ENCODE peak calls at places on chromosomes 2 and 18, in nine cellular contexts. U is MM.1S, B is Karpas-422, R is GM23248, Y is hepatocyte, E is HCT116, J is GM23338, Q is PC-3, A is PC-9. I is an unnamed sample. For H3K9me2, the result is how much of the 10 kb centered on the place peaks cover.

GRCh38 chr2:38163579-38163978 is 87.6 kb upstream of the CYP1B1 start:
- DNase-seq in U (no peak), B (no peak), R (no peak), Y (no peak), E (no peak), J (no peak), Q (no peak), A (no peak), I (no peak)

GRCh38 chr2:107582487-107582886 is 244.2 kb upstream of the RGPD4 start:
- DNase-seq in U (no peak), B (no peak), R (no peak), Y (no peak), E (no peak), J (no peak), Q (peak), A (no peak), I (no peak)

GRCh38 chr18:58692420-58693185 is 21.3 kb downstream of the MALT1 start:
- DNase-seq in U (no peak), B (no peak), R (no peak), Y (no peak), E (no peak), J (no peak), Q (no peak), A (no peak), I (no peak)

GRCh38 chr2:105929506-105929905 is 184.8 kb downstream of the NCK2 start:
- DNase-seq in U (no peak), B (no peak), R (peak), Y (no peak), E (no peak), J (no peak), Q (peak), A (no peak), I (no peak)

GRCh38 chr2:10889741-10890215 is 22.0 kb upstream of the KCNF1 start:
- DNase-seq in U (no peak), B (no peak), R (peak), Y (no peak), E (no peak), J (no peak), Q (no peak), A (no peak), I (no peak)

GRCh38 chr2:134228493-134228903 is 25.4 kb upstream of the MGAT5 start:
- DNase-seq in U (no peak), B (peak), R (no peak), Y (no peak), E (no peak), J (peak), Q (peak), A (no peak), I (no peak)

GRCh38 chr2:156340818-156341481 is 8.4 kb upstream of the NR4A2 start:
- DNase-seq in U (peak), B (peak), R (peak), Y (no peak), E (no peak), J (peak), Q (no peak), A (no peak), I (no peak)

GRCh38 chr18:55500316-55501086 is 87.5 kb downstream of the TCF4 start:
- DNase-seq in U (no peak), B (no peak), R (peak), Y (no peak), E (no peak), J (no peak), Q (peak), A (no peak), I (no peak)

GRCh38 chr2:238238766-238239551 is 879 bp downstream of the HES6 start:
- DNase-seq in U (peak), B (no peak), R (peak), Y (peak), E (no peak), J (peak), Q (no peak), A (no peak), I (no peak)

GRCh38 chr2:130808482-130809268 is 28.0 kb upstream of the ARHGEF4 start:
- DNase-seq in U (no peak), B (no peak), R (no peak), Y (no peak), E (peak), J (no peak), Q (peak), A (peak), I (no peak)

GRCh38 chr2:6203297-6203959 is 511.2 kb downstream of the SOX11 start:
- DNase-seq in U (no peak), B (no peak), R (no peak), Y (peak), E (no peak), J (no peak), Q (no peak), A (no peak), I (no peak)
- H3K9me2 ChIP-seq in U (under half), B (under half), R (under half), Y (under half), E (under half), J (under half), Q (under half), A (under half), I (under half)

DNA sequence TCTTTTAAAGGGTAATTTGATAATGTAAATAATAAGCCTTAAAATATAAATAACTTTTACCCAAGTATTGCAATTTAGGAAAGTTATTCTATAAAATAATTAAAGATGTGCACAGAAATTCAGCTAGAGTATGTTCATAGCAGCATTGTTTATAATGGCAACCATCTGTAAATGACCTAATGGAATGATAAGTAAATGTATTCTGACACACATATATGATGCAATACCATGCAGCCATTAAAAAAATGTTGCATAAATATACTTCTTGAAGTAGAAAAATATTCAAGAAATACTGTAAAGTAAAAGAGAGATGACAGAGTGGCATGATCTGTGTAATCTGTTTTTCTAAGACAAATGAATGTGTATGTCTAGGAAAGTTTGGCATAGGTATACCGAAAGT is 545.7 kb downstream of the ZEB2 start:
- DNase-seq in U (no peak), B (no peak), R (peak), Y (no peak), E (no peak), J (no peak), Q (no peak), A (no peak), I (no peak)
- H2AFZ ChIP-seq in U (no peak), B (no peak), R (no peak), Y (no peak), E (no peak), J (no peak), Q (no peak), A (no peak), I (no peak)

DNA sequence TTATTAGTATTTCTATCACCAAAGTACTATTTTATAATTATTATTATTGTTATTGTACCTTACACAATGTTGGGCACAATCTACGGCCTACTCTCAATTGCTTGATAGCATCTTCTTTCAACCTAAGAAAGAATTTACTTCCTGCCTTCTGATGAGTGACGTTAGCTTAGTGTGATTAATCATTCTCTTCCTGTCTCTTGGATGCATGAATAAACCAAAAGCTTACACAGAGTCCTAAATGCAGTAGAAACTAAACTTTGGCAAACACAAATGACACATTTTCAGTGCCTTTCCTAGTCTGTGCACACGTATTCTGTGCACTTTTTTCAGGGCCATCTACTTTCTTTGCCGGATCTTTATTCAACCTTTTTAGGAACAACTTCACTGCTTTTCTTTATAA is 19.2 kb downstream of the TRAK2 start:
- DNase-seq in U (no peak), B (no peak), R (peak), Y (no peak), E (no peak), J (no peak), Q (peak), A (no peak), I (no peak)
- H3K9me2 ChIP-seq in U (under half), B (under half), R (under half), Y (under half), E (under half), J (under half), Q (under half), A (under half), I (under half)

DNA sequence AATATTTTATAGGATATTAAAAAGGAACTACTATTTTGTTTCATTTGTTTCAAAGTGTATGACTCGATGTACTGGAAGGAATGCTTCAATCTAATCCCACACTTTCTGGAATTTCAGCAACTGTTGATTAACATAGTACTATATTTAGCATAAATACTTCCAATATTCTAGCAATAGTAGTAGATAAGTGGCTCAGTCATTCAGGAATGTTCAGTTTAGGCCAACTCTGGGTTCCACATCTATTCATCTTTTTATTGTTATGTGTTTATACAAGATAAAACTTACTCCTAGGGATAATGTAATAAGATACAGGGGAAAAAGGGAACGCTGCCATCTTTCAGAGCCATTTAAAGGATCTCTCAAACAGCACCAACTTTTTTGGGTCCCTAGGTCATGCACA is 22.3 kb upstream of the ORC2 start:
- DNase-seq in U (no peak), B (no peak), R (peak), Y (no peak), E (no peak), J (no peak), Q (no peak), A (no peak), I (no peak)
- H2AFZ ChIP-seq in U (no peak), B (no peak), R (no peak), Y (no peak), E (no peak), J (no peak), Q (no peak), A (no peak), I (no peak)

GRCh38 chr2:235515364-235515742 is 21.5 kb downstream of the AGAP1 start:
- DNase-seq in U (no peak), B (no peak), R (no peak), Y (no peak), E (no peak), J (no peak), Q (no peak), A (no peak), I (no peak)

GRCh38 chr2:235516257-235516656 is 22.4 kb downstream of the AGAP1 start:
- DNase-seq in U (no peak), B (no peak), R (no peak), Y (no peak), E (no peak), J (no peak), Q (no peak), A (no peak), I (no peak)

GRCh38 chr2:235515821-235516220 is 22.0 kb downstream of the AGAP1 start:
- DNase-seq in U (no peak), B (no peak), R (no peak), Y (no peak), E (no peak), J (no peak), Q (no peak), A (no peak), I (no peak)

GRCh38 chr2:235520787-235521186 is 26.9 kb downstream of the AGAP1 start:
- DNase-seq in U (no peak), B (no peak), R (no peak), Y (no peak), E (no peak), J (no peak), Q (no peak), A (no peak), I (no peak)

DNA sequence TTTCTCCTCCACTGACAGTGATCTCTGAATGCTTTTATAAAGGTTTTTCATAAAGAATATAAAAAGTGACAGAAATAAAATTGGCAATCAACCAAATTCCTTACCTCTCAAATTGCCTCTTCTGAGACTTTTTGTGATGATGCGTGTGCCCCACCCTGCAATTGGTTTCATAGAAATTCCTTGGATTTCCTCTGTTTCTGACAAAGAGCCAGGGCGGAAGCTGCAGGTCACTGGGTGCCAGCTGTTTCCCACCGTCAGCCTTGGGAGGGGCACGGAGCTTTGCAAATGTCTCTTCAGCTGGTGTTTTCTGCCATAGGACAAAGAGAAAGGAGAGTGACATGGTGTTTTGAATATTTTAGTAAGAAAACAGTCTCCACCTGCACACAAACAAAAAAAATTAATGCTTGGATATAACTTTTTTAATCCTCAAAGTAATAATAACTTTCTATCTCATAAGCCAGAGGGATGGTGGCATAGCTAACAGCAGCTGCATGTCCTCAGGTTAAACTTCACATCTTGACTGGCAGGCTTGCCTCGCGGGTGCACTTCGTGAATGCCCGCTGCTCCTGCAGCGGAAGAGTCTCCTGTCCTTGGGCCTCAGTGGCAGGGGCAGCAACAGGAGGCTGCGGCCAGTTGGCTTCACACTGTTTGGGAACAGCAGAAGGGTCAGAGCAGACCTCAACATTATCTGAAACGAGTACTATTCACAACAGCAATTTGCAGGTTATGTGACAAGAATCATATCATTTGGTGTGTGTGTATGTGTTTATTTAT is 24.7 kb downstream of the AGAP1 start:
- DNase-seq in U (no peak), B (no peak), R (no peak), Y (no peak), E (no peak), J (no peak), Q (peak), A (no peak), I (no peak)
- H3K9me2 ChIP-seq in U (under half), B (under half), R (under half), Y (under half), E (under half), J (under half), Q (under half), A (under half), I (under half)

GRCh38 chr2:43491070-43491639 is 104.7 kb downstream of the THADA start:
- DNase-seq in U (no peak), B (no peak), R (peak), Y (no peak), E (no peak), J (no peak), Q (peak), A (no peak), I (no peak)

GRCh38 chr2:43490387-43490786 is 105.5 kb downstream of the THADA start:
- DNase-seq in U (no peak), B (no peak), R (no peak), Y (no peak), E (no peak), J (peak), Q (no peak), A (no peak), I (no peak)

GRCh38 chr2:43484323-43484930 is 111.4 kb downstream of the THADA start:
- DNase-seq in U (peak), B (peak), R (peak), Y (peak), E (peak), J (peak), Q (peak), A (no peak), I (peak)

GRCh38 chr2:43486604-43487003 is 109.2 kb downstream of the THADA start:
- DNase-seq in U (no peak), B (no peak), R (no peak), Y (peak), E (no peak), J (no peak), Q (peak), A (no peak), I (no peak)

GRCh38 chr2:43488737-43489136 is 107.1 kb downstream of the THADA start:
- DNase-seq in U (no peak), B (no peak), R (no peak), Y (no peak), E (no peak), J (no peak), Q (peak), A (no peak), I (no peak)
- H2AFZ ChIP-seq in U (no peak), B (no peak), R (no peak), Y (no peak), E (no peak), J (no peak), Q (no peak), A (no peak), I (no peak)

GRCh38 chr18:63532471-63532870 is 9.7 kb upstream of the SERPINB12 start:
- DNase-seq in U (no peak), B (no peak), R (no peak), Y (no peak), E (no peak), J (no peak), Q (no peak), A (no peak), I (no peak)

GRCh38 chr18:63523660-63524059 is 18.5 kb upstream of the SERPINB12 start:
- DNase-seq in U (no peak), B (peak), R (peak), Y (no peak), E (no peak), J (peak), Q (no peak), A (no peak), I (peak)

GRCh38 chr18:63534615-63535014 is 7.6 kb upstream of the SERPINB12 start:
- DNase-seq in U (peak), B (no peak), R (no peak), Y (no peak), E (no peak), J (no peak), Q (no peak), A (no peak), I (no peak)

DNA sequence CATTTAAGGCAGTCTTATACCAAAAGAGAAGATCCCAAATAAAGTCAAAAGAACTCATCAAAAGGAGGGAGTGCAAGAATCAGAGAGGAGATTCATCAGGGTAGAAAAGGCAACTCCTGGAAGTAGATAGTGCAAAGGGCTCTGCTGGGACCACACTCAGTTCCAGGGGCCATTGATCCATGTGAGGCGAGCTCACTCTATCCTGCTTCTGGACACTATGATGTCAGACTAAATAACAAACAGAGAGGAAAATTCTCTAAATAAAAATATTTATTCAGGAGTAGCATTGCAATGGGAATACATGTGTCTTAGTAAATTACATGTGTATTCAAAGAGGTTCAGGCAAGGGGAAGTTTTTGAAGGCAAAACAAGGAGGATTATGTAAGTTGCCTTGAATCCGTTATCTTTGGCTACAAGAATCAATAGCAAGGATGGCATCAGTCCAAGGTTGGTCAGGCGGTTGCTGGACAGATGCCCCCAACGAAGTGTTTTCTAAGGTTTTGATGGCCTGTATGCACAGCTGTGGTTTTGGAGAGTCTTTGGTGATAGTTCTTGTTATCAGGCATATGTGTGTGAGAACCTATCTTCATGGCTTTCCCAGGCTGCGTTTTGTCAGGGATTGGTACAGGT is 13.2 kb upstream of the SERPINB12 start:
- DNase-seq in U (no peak), B (no peak), R (no peak), Y (no peak), E (no peak), J (no peak), Q (no peak), A (no peak), I (no peak)
- H3K9me2 ChIP-seq in U (under half), B (under half), R (under half), Y (under half), E (under half), J (under half), Q (under half), A (under half), I (under half)

GRCh38 chr2:26848336-26849055 is 564 bp downstream of the DPYSL5 start:
- DNase-seq in U (no peak), B (no peak), R (peak), Y (peak), E (no peak), J (peak), Q (no peak), A (no peak), I (no peak)
- H2AFZ ChIP-seq in U (no peak), B (no peak), R (no peak), Y (peak), E (no peak), J (peak), Q (peak), A (no peak), I (no peak)

GRCh38 chr2:30358351-30358750 is 88.7 kb upstream of the LCLAT1 start:
- DNase-seq in U (no peak), B (no peak), R (no peak), Y (no peak), E (no peak), J (no peak), Q (no peak), A (no peak), I (no peak)
- H3K9me2 ChIP-seq in U (under half), B (under half), R (under half), Y (under half), E (under half), J (under half), Q (under half), A (under half), I (under half)

DNA sequence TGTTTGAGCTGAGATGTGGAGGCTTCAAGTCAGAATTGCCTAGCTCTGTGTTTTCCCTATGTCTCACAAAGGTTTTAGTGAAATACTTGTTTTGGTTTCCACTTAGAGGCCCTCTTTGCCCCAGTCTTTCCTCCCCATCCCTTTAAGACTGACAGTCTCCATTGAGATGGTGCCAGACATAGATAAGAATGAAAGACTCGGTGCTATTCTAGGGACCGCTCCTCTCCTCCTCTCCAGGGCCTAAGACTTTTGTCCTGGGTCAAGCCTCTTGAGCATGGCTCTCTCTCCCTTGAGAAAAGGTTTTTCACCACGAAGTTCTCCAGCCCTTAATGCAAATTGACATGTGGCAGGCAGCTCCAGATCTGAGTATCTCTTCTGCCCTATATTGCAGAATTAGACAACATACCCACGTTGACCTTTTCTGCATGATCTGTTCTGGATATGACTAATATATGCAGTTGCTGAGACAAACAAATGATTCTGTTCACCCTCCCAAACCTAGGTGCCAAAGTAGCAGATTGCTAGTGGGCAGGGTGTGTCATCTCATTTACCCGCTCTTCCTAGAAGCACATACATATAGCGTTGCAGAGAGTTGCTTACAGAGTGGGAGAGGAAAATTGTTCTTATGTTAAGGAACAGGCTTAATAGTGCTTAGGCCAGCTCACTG is 47.5 kb upstream of the ACSL3 start:
- DNase-seq in U (no peak), B (no peak), R (peak), Y (no peak), E (no peak), J (no peak), Q (peak), A (no peak), I (no peak)
- H2AFZ ChIP-seq in U (no peak), B (no peak), R (no peak), Y (no peak), E (no peak), J (no peak), Q (peak), A (no peak), I (no peak)

I was measured in OCI-LY7.